ENCODE peak calls at places on chromosome X, in six cellular contexts. Z is heart left ventricle, L is suprapubic skin, N is KBM-7, F is dermis blood vessel endothelial cell, Y is type B pancreatic cell. O is an unnamed sample.

GRCh38 chrX:115957862-115958490 is 212.6 kb upstream of the AGTR2 start:
- DNase-seq in Z (no peak), Y (no peak), N (peak; percentile 46), F (no peak), L (no peak), O (no peak)

GRCh38 chrX:1244164-1245076 is 24.2 kb upstream of the CSF2RA start:
- DNase-seq in Y (no peak), Z (no peak), F (no peak), L (no peak), N (peak; percentile 77), O (no peak)

GRCh38 chrX:121179972-121180371 is 132.6 kb downstream of the GLUD2 start:
- DNase-seq in L (no peak), F (no peak), Y (no peak), Z (no peak), N (no peak), O (no peak)

GRCh38 chrX:42755820-42756219 is 22.1 kb downstream of the PPP1R2C start:
- DNase-seq in Z (peak; percentile 20), F (no peak), Y (no peak), N (no peak), L (no peak), O (peak; percentile 31)

GRCh38 chrX:149504226-149504914 is 736 bp downstream of the IDS start:
- DNase-seq in L (no peak), Z (no peak), Y (no peak), F (peak; percentile 28), N (peak; percentile 59), O (peak; percentile 41)

GRCh38 chrX:115494133-115494532 is 66.8 kb upstream of the PLS3 start:
- DNase-seq in F (peak; percentile 40), Y (no peak), Z (no peak), L (no peak), N (no peak), O (no peak)

GRCh38 chrX:40845331-40845911 is 110.1 kb upstream of the MED14 start:
- DNase-seq in F (peak; percentile 12), Z (peak; percentile 34), Y (no peak), N (no peak), L (no peak), O (no peak)

GRCh38 chrX:101383679-101384078 is 2.3 kb downstream of the BTK start:
- DNase-seq in Y (no peak), N (peak; percentile 74), F (no peak), Z (no peak), L (no peak), O (no peak)

GRCh38 chrX:136255543-136255942 is 4.3 kb upstream of the MAP7D3 start:
- DNase-seq in Y (no peak), Z (peak; percentile 30), F (no peak), L (no peak), N (no peak), O (no peak)

GRCh38 chrX:110276778-110277177 is 41.1 kb downstream of the AMMECR1 start:
- DNase-seq in N (peak; percentile 57), L (no peak), Z (no peak), Y (no peak), F (no peak), O (no peak)

GRCh38 chrX:109873983-109874382 is 128.9 kb upstream of the TMEM164 start:
- DNase-seq in Y (no peak), N (no peak), Z (no peak), F (no peak), L (no peak), O (no peak)

GRCh38 chrX:77788050-77788449 is 2.0 kb upstream of the ATRX start:
- DNase-seq in Y (no peak), Z (no peak), L (no peak), F (peak; percentile 66), N (peak; percentile 38), O (no peak)

GRCh38 chrX:38571058-38571457 is 9.7 kb downstream of the TSPAN7 start:
- DNase-seq in F (no peak), L (no peak), Z (no peak), Y (no peak), N (no peak), O (no peak)